ENCODE peak calls at places on chromosomes 12 and 14, in seven cellular contexts. One of them, this sample, is unnamed.

GRCh38 chr12:103144278-103144677 is 186.8 kb downstream of the ASCL1 start:
- DNase-seq in left kidney: no peak
- DNase-seq in A549: no peak
- DNase-seq in fibroblast of the aortic adventitia: no peak
- DNase-seq in cardiac muscle cell: no peak
- DNase-seq in stomach: no peak
- DNase-seq in NCI-H2171: no peak
- DNase-seq in this sample: no peak

GRCh38 chr14:31291210-31291609 is 83.6 kb upstream of the HECTD1 start:
- DNase-seq in left kidney: no peak
- DNase-seq in A549: no peak
- DNase-seq in fibroblast of the aortic adventitia: no peak
- DNase-seq in cardiac muscle cell: no peak
- DNase-seq in stomach: no peak
- DNase-seq in NCI-H2171: no peak
- DNase-seq in this sample: no peak

GRCh38 chr12:49331360-49332222 is 5.4 kb downstream of the C1QL4 start:
- DNase-seq in left kidney: peak
- DNase-seq in A549: peak
- DNase-seq in fibroblast of the aortic adventitia: peak
- DNase-seq in cardiac muscle cell: peak
- DNase-seq in stomach: peak
- DNase-seq in NCI-H2171: no peak
- DNase-seq in this sample: no peak

GRCh38 chr14:85443001-85443400 is 86.9 kb upstream of the FLRT2 start:
- DNase-seq in left kidney: no peak
- DNase-seq in A549: no peak
- DNase-seq in fibroblast of the aortic adventitia: peak
- DNase-seq in cardiac muscle cell: no peak
- DNase-seq in stomach: no peak
- DNase-seq in NCI-H2171: no peak
- DNase-seq in this sample: no peak

GRCh38 chr14:50845166-50845565 is 14.2 kb upstream of the NIN start:
- DNase-seq in left kidney: no peak
- DNase-seq in A549: no peak
- DNase-seq in fibroblast of the aortic adventitia: no peak
- DNase-seq in cardiac muscle cell: no peak
- DNase-seq in stomach: no peak
- DNase-seq in NCI-H2171: no peak
- DNase-seq in this sample: no peak

GRCh38 chr12:9794484-9795063 is 32.7 kb upstream of the KLRF1 start:
- DNase-seq in left kidney: no peak
- DNase-seq in A549: no peak
- DNase-seq in fibroblast of the aortic adventitia: no peak
- DNase-seq in cardiac muscle cell: no peak
- DNase-seq in stomach: no peak
- DNase-seq in NCI-H2171: no peak
- DNase-seq in this sample: no peak

GRCh38 chr12:50166776-50167025 is 468 bp downstream of the CERS5 start:
- DNase-seq in left kidney: no peak
- DNase-seq in A549: no peak
- DNase-seq in fibroblast of the aortic adventitia: no peak
- DNase-seq in cardiac muscle cell: no peak
- DNase-seq in stomach: peak
- DNase-seq in NCI-H2171: no peak
- DNase-seq in this sample: no peak

GRCh38 chr14:21476925-21477681 is at the start of the genes RAB2B and TOX4:
- DNase-seq in left kidney: peak
- DNase-seq in A549: peak
- DNase-seq in fibroblast of the aortic adventitia: peak
- DNase-seq in cardiac muscle cell: peak
- DNase-seq in stomach: peak
- DNase-seq in NCI-H2171: peak
- DNase-seq in this sample: peak

GRCh38 chr12:170361-171225 is 43.4 kb downstream of the SLC6A12 start:
- DNase-seq in left kidney: no peak
- DNase-seq in A549: no peak
- DNase-seq in fibroblast of the aortic adventitia: no peak
- DNase-seq in cardiac muscle cell: no peak
- DNase-seq in stomach: no peak
- DNase-seq in NCI-H2171: no peak
- DNase-seq in this sample: no peak

GRCh38 chr14:72514660-72515025 is 379.3 kb downstream of the DPF3 start:
- DNase-seq in left kidney: no peak
- DNase-seq in A549: no peak
- DNase-seq in fibroblast of the aortic adventitia: no peak
- DNase-seq in cardiac muscle cell: no peak
- DNase-seq in stomach: no peak
- DNase-seq in NCI-H2171: no peak
- DNase-seq in this sample: no peak

GRCh38 chr14:50718949-50719348 is 50.8 kb upstream of the SAV1 start:
- DNase-seq in left kidney: no peak
- DNase-seq in A549: no peak
- DNase-seq in fibroblast of the aortic adventitia: no peak
- DNase-seq in cardiac muscle cell: no peak
- DNase-seq in stomach: no peak
- DNase-seq in NCI-H2171: no peak
- DNase-seq in this sample: no peak

GRCh38 chr12:981176-981828 is 9.7 kb upstream of the ERC1 start:
- DNase-seq in left kidney: no peak
- DNase-seq in A549: no peak
- DNase-seq in fibroblast of the aortic adventitia: no peak
- DNase-seq in cardiac muscle cell: no peak
- DNase-seq in stomach: no peak
- DNase-seq in NCI-H2171: no peak
- DNase-seq in this sample: no peak